ENCODE peak calls at places on chromosomes 11 and 22, in ten cellular contexts. K, Z, M, V, T, L, S, F, P and N are unnamed samples.
A peak's percentile ranks its signal among the peaks of the same experiment; 100 is the strongest.

GRCh38 chr11:91800208-91800914 is 424.3 kb upstream of the FAT3 start:
- DNase-seq in K (no peak), Z (no peak), M (no peak), V (no peak), T (no peak), L (no peak), S (no peak), F (no peak), P (no peak), N (no peak)

GRCh38 chr11:68773521-68774187 is 22.3 kb upstream of the TESMIN start:
- DNase-seq in K (no peak), Z (no peak), M (no peak), V (peak; percentile 85), T (no peak), L (no peak), S (no peak), F (no peak), P (no peak), N (no peak)

GRCh38 chr22:37329239-37330140 is 47.2 kb downstream of the CYTH4 start:
- DNase-seq in K (no peak), Z (no peak), M (no peak), V (peak; percentile 31), T (no peak), L (peak; percentile 80), S (no peak), F (peak; percentile 74), P (no peak), N (no peak)

GRCh38 chr11:27722117-27722844 is 22.0 kb upstream of the BDNF start:
- DNase-seq in K (no peak), Z (peak; percentile 55), M (peak; percentile 89), V (peak; percentile 68), T (no peak), L (peak; percentile 49), S (no peak), F (peak; percentile 50), P (no peak), N (no peak)

GRCh38 chr11:44083906-44084305 is 11.6 kb upstream of the EXT2 start:
- DNase-seq in K (no peak), Z (no peak), M (no peak), V (no peak), T (no peak), L (no peak), S (no peak), F (no peak), P (no peak), N (no peak)

GRCh38 chr11:65426839-65427690 is 4.5 kb downstream of the NEAT1 start:
- DNase-seq in K (peak; percentile 43), Z (no peak), M (peak; percentile 54), V (peak; percentile 77), T (no peak), L (no peak), S (no peak), F (peak; percentile 88), P (peak; percentile 45), N (no peak)

GRCh38 chr22:17891427-17892167 is 117.3 kb upstream of the BID start:
- DNase-seq in K (no peak), Z (peak; percentile 49), M (peak; percentile 59), V (no peak), T (no peak), L (no peak), S (no peak), F (no peak), P (no peak), N (no peak)

GRCh38 chr11:102760355-102761035 is 19.9 kb downstream of the MMP10 start:
- DNase-seq in K (no peak), Z (no peak), M (no peak), V (peak; percentile 98), T (no peak), L (peak; percentile 97), S (no peak), F (peak; percentile 97), P (no peak), N (no peak)

GRCh38 chr11:91813263-91813662 is 411.4 kb upstream of the FAT3 start:
- DNase-seq in K (no peak), Z (no peak), M (no peak), V (no peak), T (no peak), L (no peak), S (no peak), F (no peak), P (no peak), N (no peak)

GRCh38 chr11:114073506-114074381 is 14.2 kb downstream of the ZBTB16 start:
- DNase-seq in K (no peak), Z (no peak), M (no peak), V (no peak), T (no peak), L (no peak), S (no peak), F (no peak), P (no peak), N (peak; percentile 73)

GRCh38 chr22:29480262-29480511 is 169 bp downstream of the NEFH start:
- DNase-seq in K (no peak), Z (no peak), M (no peak), V (no peak), T (no peak), L (no peak), S (no peak), F (no peak), P (no peak), N (no peak)

GRCh38 chr22:29481265-29482000 is 1.4 kb downstream of the NEFH start:
- DNase-seq in K (no peak), Z (peak; percentile 57), M (peak; percentile 92), V (no peak), T (no peak), L (no peak), S (no peak), F (no peak), P (no peak), N (no peak)

GRCh38 chr22:29482253-29482652 is 2.2 kb downstream of the NEFH start:
- DNase-seq in K (no peak), Z (no peak), M (no peak), V (no peak), T (no peak), L (no peak), S (no peak), F (no peak), P (no peak), N (no peak)

GRCh38 chr22:29479417-29480261 is at the start of gene NEFH:
- DNase-seq in K (no peak), Z (peak; percentile 41), M (peak; percentile 48), V (no peak), T (no peak), L (no peak), S (no peak), F (no peak), P (no peak), N (no peak)

DNA sequence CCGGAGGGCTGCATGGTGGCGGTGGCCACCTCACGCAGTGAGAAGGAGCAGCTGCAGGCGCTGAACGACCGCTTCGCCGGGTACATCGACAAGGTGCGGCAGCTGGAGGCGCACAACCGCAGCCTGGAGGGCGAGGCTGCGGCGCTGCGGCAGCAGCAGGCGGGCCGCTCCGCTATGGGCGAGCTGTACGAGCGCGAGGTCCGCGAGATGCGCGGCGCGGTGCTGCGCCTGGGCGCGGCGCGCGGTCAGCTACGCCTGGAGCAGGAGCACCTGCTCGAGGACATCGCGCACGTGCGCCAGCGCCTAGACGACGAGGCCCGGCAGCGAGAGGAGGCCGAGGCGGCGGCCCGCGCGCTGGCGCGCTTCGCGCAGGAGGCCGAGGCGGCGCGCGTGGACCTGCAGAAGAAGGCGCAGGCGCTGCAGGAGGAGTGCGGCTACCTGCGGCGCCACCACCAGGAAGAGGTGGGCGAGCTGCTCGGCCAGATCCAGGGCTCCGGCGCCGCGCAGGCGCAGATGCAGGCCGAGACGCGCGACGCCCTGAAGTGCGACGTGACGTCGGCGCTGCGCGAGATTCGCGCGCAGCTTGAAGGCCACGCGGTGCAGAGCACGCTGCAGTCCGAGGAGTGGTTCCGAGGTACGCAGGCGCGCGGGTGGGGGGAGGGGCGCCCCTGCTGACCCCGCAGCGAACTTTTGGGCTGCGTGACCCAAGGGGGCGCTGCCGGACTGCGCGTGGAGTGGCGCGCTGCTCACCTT is 670 bp downstream of the NEFH start:
- DNase-seq in K (no peak), Z (peak; percentile 70), M (peak; percentile 75), V (peak; percentile 56), T (no peak), L (peak; percentile 42), S (no peak), F (no peak), P (no peak), N (no peak)
- TF ChIP-seq CTCF in K (no peak), Z (peak; percentile 34), M (peak; percentile 48), V (no peak), T (no peak), L (no peak), S (peak; percentile 37), F (no peak), P (no peak), N (no peak)

GRCh38 chr11:108111126-108111525 is 10.2 kb upstream of the ACAT1 start:
- DNase-seq in K (no peak), Z (no peak), M (peak; percentile 15), V (no peak), T (no peak), L (no peak), S (no peak), F (no peak), P (no peak), N (no peak)
- TF ChIP-seq CTCF in K (no peak), Z (no peak), M (peak; percentile 8), V (no peak), T (no peak), L (no peak), S (no peak), F (no peak), P (no peak), N (no peak)

GRCh38 chr22:43826142-43827093 is 14.3 kb upstream of the EFCAB6 start:
- DNase-seq in K (peak; percentile 20), Z (no peak), M (no peak), V (peak; percentile 81), T (no peak), L (peak; percentile 68), S (no peak), F (peak; percentile 18), P (no peak), N (no peak)
- TF ChIP-seq CTCF in K (no peak), Z (no peak), M (peak; percentile 36), V (peak; percentile 45), T (no peak), L (peak; percentile 19), S (peak; percentile 19), F (peak; percentile 60), P (no peak), N (no peak)

GRCh38 chr22:28771195-28771791 is 1.2 kb upstream of the CCDC117 start:
- DNase-seq in K (no peak), Z (no peak), M (no peak), V (no peak), T (no peak), L (peak; percentile 90), S (no peak), F (no peak), P (no peak), N (no peak)

GRCh38 chr22:28769394-28770085 is 3.0 kb upstream of the CCDC117 start:
- DNase-seq in K (no peak), Z (no peak), M (no peak), V (no peak), T (no peak), L (no peak), S (no peak), F (no peak), P (no peak), N (no peak)

GRCh38 chr22:28774378-28774777 is 1.9 kb downstream of the CCDC117 start:
- DNase-seq in K (no peak), Z (no peak), M (no peak), V (no peak), T (no peak), L (no peak), S (no peak), F (no peak), P (no peak), N (no peak)

GRCh38 chr22:28773461-28773867 is 969 bp downstream of the CCDC117 start:
- DNase-seq in K (no peak), Z (no peak), M (no peak), V (peak; percentile 69), T (no peak), L (peak; percentile 55), S (no peak), F (peak; percentile 74), P (no peak), N (no peak)

GRCh38 chr22:28772633-28773460 is at the start of gene CCDC117:
- DNase-seq in K (peak; percentile 98), Z (peak; percentile 89), M (peak; percentile 98), V (peak; percentile 95), T (peak; percentile 85), L (peak; percentile 86), S (peak; percentile 82), F (peak; percentile 87), P (peak; percentile 85), N (peak; percentile 89)
- TF ChIP-seq CTCF in K (peak; percentile 55), Z (no peak), M (no peak), V (peak; percentile 45), T (peak; percentile 31), L (no peak), S (peak; percentile 49), F (peak; percentile 6), P (no peak), N (peak; percentile 32)